ENCODE peak calls at places on chromosomes 3 and 15, in ten cellular contexts. One of them, this sample, is unnamed.

GRCh38 chr3:146403792-146404191 is 65.6 kb downstream of the PLSCR2 start:
- DNase-seq in SW480: no peak
- DNase-seq in kidney tubule cell: peak; percentile 55
- DNase-seq in effector memory CD8-positive, alpha-beta T cell: no peak
- DNase-seq in activated CD8-positive, alpha-beta memory T cell treated with anti-CD3 and anti-CD28 coated beads for 24 hours: no peak
- DNase-seq in colonic mucosa: no peak
- DNase-seq in neural progenitor cell: no peak
- DNase-seq in AG09319: no peak
- DNase-seq in cardiac muscle cell: no peak
- DNase-seq in GM13977: no peak
- DNase-seq in this sample: no peak

GRCh38 chr3:48287034-48287433 is 46.1 kb downstream of the ZNF589 start:
- DNase-seq in SW480: no peak
- DNase-seq in kidney tubule cell: no peak
- DNase-seq in effector memory CD8-positive, alpha-beta T cell: no peak
- DNase-seq in activated CD8-positive, alpha-beta memory T cell treated with anti-CD3 and anti-CD28 coated beads for 24 hours: no peak
- DNase-seq in colonic mucosa: no peak
- DNase-seq in neural progenitor cell: no peak
- DNase-seq in AG09319: no peak
- DNase-seq in cardiac muscle cell: no peak
- DNase-seq in GM13977: no peak
- DNase-seq in this sample: no peak

GRCh38 chr15:68377766-68378165 is 54.2 kb downstream of the ITGA11 start:
- DNase-seq in SW480: no peak
- DNase-seq in kidney tubule cell: no peak
- DNase-seq in effector memory CD8-positive, alpha-beta T cell: no peak
- DNase-seq in activated CD8-positive, alpha-beta memory T cell treated with anti-CD3 and anti-CD28 coated beads for 24 hours: peak; percentile 45
- DNase-seq in colonic mucosa: no peak
- DNase-seq in neural progenitor cell: no peak
- DNase-seq in AG09319: no peak
- DNase-seq in cardiac muscle cell: no peak
- DNase-seq in GM13977: no peak
- DNase-seq in this sample: peak; percentile 27

GRCh38 chr3:133472242-133472641 is 72.4 kb downstream of the BFSP2 start:
- DNase-seq in SW480: peak; percentile 80
- DNase-seq in kidney tubule cell: no peak
- DNase-seq in effector memory CD8-positive, alpha-beta T cell: no peak
- DNase-seq in activated CD8-positive, alpha-beta memory T cell treated with anti-CD3 and anti-CD28 coated beads for 24 hours: no peak
- DNase-seq in colonic mucosa: peak; percentile 56
- DNase-seq in neural progenitor cell: peak; percentile 71
- DNase-seq in AG09319: no peak
- DNase-seq in cardiac muscle cell: peak; percentile 20
- DNase-seq in GM13977: no peak
- DNase-seq in this sample: no peak

GRCh38 chr3:111803123-111803593 is 55.9 kb upstream of the PHLDB2 start:
- DNase-seq in SW480: peak; percentile 42
- DNase-seq in kidney tubule cell: peak; percentile 95
- DNase-seq in effector memory CD8-positive, alpha-beta T cell: no peak
- DNase-seq in activated CD8-positive, alpha-beta memory T cell treated with anti-CD3 and anti-CD28 coated beads for 24 hours: no peak
- DNase-seq in colonic mucosa: peak; percentile 34
- DNase-seq in neural progenitor cell: no peak
- DNase-seq in AG09319: peak; percentile 90
- DNase-seq in cardiac muscle cell: peak; percentile 98
- DNase-seq in GM13977: no peak
- DNase-seq in this sample: no peak

GRCh38 chr15:45429974-45430792 is 51.8 kb upstream of the GATM start:
- DNase-seq in SW480: no peak
- DNase-seq in kidney tubule cell: peak; percentile 74
- DNase-seq in effector memory CD8-positive, alpha-beta T cell: peak; percentile 85
- DNase-seq in activated CD8-positive, alpha-beta memory T cell treated with anti-CD3 and anti-CD28 coated beads for 24 hours: peak; percentile 97
- DNase-seq in colonic mucosa: peak; percentile 95
- DNase-seq in neural progenitor cell: peak; percentile 83
- DNase-seq in AG09319: peak; percentile 22
- DNase-seq in cardiac muscle cell: peak; percentile 66
- DNase-seq in GM13977: peak; percentile 90
- DNase-seq in this sample: peak; percentile 79

GRCh38 chr15:98754283-98755022 is 106.1 kb downstream of the IGF1R start:
- DNase-seq in SW480: no peak
- DNase-seq in kidney tubule cell: peak; percentile 64
- DNase-seq in effector memory CD8-positive, alpha-beta T cell: no peak
- DNase-seq in activated CD8-positive, alpha-beta memory T cell treated with anti-CD3 and anti-CD28 coated beads for 24 hours: no peak
- DNase-seq in colonic mucosa: no peak
- DNase-seq in neural progenitor cell: peak; percentile 74
- DNase-seq in AG09319: no peak
- DNase-seq in cardiac muscle cell: peak; percentile 45
- DNase-seq in GM13977: no peak
- DNase-seq in this sample: no peak

GRCh38 chr15:56491110-56491722 is 26.3 kb upstream of the MNS1 start:
- DNase-seq in SW480: peak; percentile 52
- DNase-seq in kidney tubule cell: peak; percentile 74
- DNase-seq in effector memory CD8-positive, alpha-beta T cell: peak; percentile 43
- DNase-seq in activated CD8-positive, alpha-beta memory T cell treated with anti-CD3 and anti-CD28 coated beads for 24 hours: peak; percentile 65
- DNase-seq in colonic mucosa: peak; percentile 75
- DNase-seq in neural progenitor cell: peak; percentile 83
- DNase-seq in AG09319: peak; percentile 54
- DNase-seq in cardiac muscle cell: peak; percentile 89
- DNase-seq in GM13977: peak; percentile 70
- DNase-seq in this sample: peak; percentile 56

GRCh38 chr3:149310796-149311534 is 22.5 kb downstream of the TM4SF18 start:
- DNase-seq in SW480: no peak
- DNase-seq in kidney tubule cell: peak; percentile 52
- DNase-seq in effector memory CD8-positive, alpha-beta T cell: no peak
- DNase-seq in activated CD8-positive, alpha-beta memory T cell treated with anti-CD3 and anti-CD28 coated beads for 24 hours: no peak
- DNase-seq in colonic mucosa: no peak
- DNase-seq in neural progenitor cell: no peak
- DNase-seq in AG09319: no peak
- DNase-seq in cardiac muscle cell: no peak
- DNase-seq in GM13977: no peak
- DNase-seq in this sample: no peak

GRCh38 chr15:72472907-72473669 is 1.0 kb upstream of the ARIH1 start:
- DNase-seq in SW480: no peak
- DNase-seq in kidney tubule cell: peak; percentile 20
- DNase-seq in effector memory CD8-positive, alpha-beta T cell: no peak
- DNase-seq in activated CD8-positive, alpha-beta memory T cell treated with anti-CD3 and anti-CD28 coated beads for 24 hours: no peak
- DNase-seq in colonic mucosa: no peak
- DNase-seq in neural progenitor cell: no peak
- DNase-seq in AG09319: peak; percentile 14
- DNase-seq in cardiac muscle cell: peak; percentile 35
- DNase-seq in GM13977: no peak
- DNase-seq in this sample: no peak

GRCh38 chr3:73030073-73030597 is 31.3 kb upstream of the EBLN2 start:
- DNase-seq in SW480: no peak
- DNase-seq in kidney tubule cell: no peak
- DNase-seq in effector memory CD8-positive, alpha-beta T cell: no peak
- DNase-seq in activated CD8-positive, alpha-beta memory T cell treated with anti-CD3 and anti-CD28 coated beads for 24 hours: no peak
- DNase-seq in colonic mucosa: no peak
- DNase-seq in neural progenitor cell: no peak
- DNase-seq in AG09319: no peak
- DNase-seq in cardiac muscle cell: no peak
- DNase-seq in GM13977: no peak
- DNase-seq in this sample: no peak

GRCh38 chr3:30646181-30646876 is 39.9 kb downstream of the TGFBR2 start:
- DNase-seq in SW480: no peak
- DNase-seq in kidney tubule cell: no peak
- DNase-seq in effector memory CD8-positive, alpha-beta T cell: no peak
- DNase-seq in activated CD8-positive, alpha-beta memory T cell treated with anti-CD3 and anti-CD28 coated beads for 24 hours: no peak
- DNase-seq in colonic mucosa: no peak
- DNase-seq in neural progenitor cell: no peak
- DNase-seq in AG09319: peak; percentile 54
- DNase-seq in cardiac muscle cell: peak; percentile 68
- DNase-seq in GM13977: no peak
- DNase-seq in this sample: no peak

GRCh38 chr15:60390931-60391501 is 6.8 kb downstream of the ANXA2 start:
- DNase-seq in SW480: peak; percentile 75
- DNase-seq in kidney tubule cell: peak; percentile 91
- DNase-seq in effector memory CD8-positive, alpha-beta T cell: no peak
- DNase-seq in activated CD8-positive, alpha-beta memory T cell treated with anti-CD3 and anti-CD28 coated beads for 24 hours: no peak
- DNase-seq in colonic mucosa: peak; percentile 77
- DNase-seq in neural progenitor cell: peak; percentile 88
- DNase-seq in AG09319: peak; percentile 80
- DNase-seq in cardiac muscle cell: peak; percentile 91
- DNase-seq in GM13977: no peak
- DNase-seq in this sample: no peak

GRCh38 chr3:129398803-129399144 is 29.7 kb downstream of the EFCAB12 start:
- DNase-seq in SW480: no peak
- DNase-seq in kidney tubule cell: peak; percentile 26
- DNase-seq in effector memory CD8-positive, alpha-beta T cell: peak; percentile 11
- DNase-seq in activated CD8-positive, alpha-beta memory T cell treated with anti-CD3 and anti-CD28 coated beads for 24 hours: no peak
- DNase-seq in colonic mucosa: peak; percentile 31
- DNase-seq in neural progenitor cell: peak; percentile 52
- DNase-seq in AG09319: no peak
- DNase-seq in cardiac muscle cell: peak; percentile 32
- DNase-seq in GM13977: no peak
- DNase-seq in this sample: no peak

GRCh38 chr3:99938270-99938955 is 120.8 kb downstream of the CMSS1 start:
- DNase-seq in SW480: no peak
- DNase-seq in kidney tubule cell: no peak
- DNase-seq in effector memory CD8-positive, alpha-beta T cell: no peak
- DNase-seq in activated CD8-positive, alpha-beta memory T cell treated with anti-CD3 and anti-CD28 coated beads for 24 hours: no peak
- DNase-seq in colonic mucosa: no peak
- DNase-seq in neural progenitor cell: no peak
- DNase-seq in AG09319: no peak
- DNase-seq in cardiac muscle cell: peak; percentile 50
- DNase-seq in GM13977: peak; percentile 37
- DNase-seq in this sample: no peak

GRCh38 chr3:126571078-126571477 is 12.3 kb upstream of the C3orf22 start:
- DNase-seq in SW480: no peak
- DNase-seq in kidney tubule cell: no peak
- DNase-seq in effector memory CD8-positive, alpha-beta T cell: no peak
- DNase-seq in activated CD8-positive, alpha-beta memory T cell treated with anti-CD3 and anti-CD28 coated beads for 24 hours: no peak
- DNase-seq in colonic mucosa: no peak
- DNase-seq in neural progenitor cell: no peak
- DNase-seq in AG09319: no peak
- DNase-seq in cardiac muscle cell: no peak
- DNase-seq in GM13977: no peak
- DNase-seq in this sample: no peak